ENCODE peak calls at places on chromosomes 2 and 18, in four cellular contexts. L is Peyer's patch, F is mucosa of descending colon, X is fibroblast of lung. Z is an unnamed sample. For H3K4me1, the result is how much of the 10 kb centered on the place peaks cover.

GRCh38 chr18:75478996-75479870 is 51.7 kb upstream of the SMIM21 start:
- DNase-seq in F (no peak), L (no peak), X (peak), Z (no peak)

GRCh38 chr2:160194946-160195345 is 5.1 kb downstream of the ITGB6 start:
- DNase-seq in L (no peak), F (no peak), X (no peak), Z (no peak)

GRCh38 chr2:230230087-230230486 is 4.6 kb downstream of the SP140 start:
- DNase-seq in L (no peak), F (no peak), X (peak), Z (no peak)

GRCh38 chr18:45687617-45688016 is 36.4 kb upstream of the SLC14A1 start:
- DNase-seq in F (no peak), X (no peak), L (peak), Z (no peak)

GRCh38 chr18:2589345-2590060 is 18.1 kb downstream of the NDC80 start:
- DNase-seq in L (no peak), X (no peak), F (no peak), Z (no peak)

GRCh38 chr2:129438501-129439057 is 540.9 kb upstream of the RAB6C start:
- DNase-seq in L (no peak), X (no peak), F (no peak), Z (no peak)

GRCh38 chr2:148483675-148484074 is 160.9 kb upstream of the EPC2 start:
- DNase-seq in L (no peak), F (no peak), X (peak), Z (no peak)

GRCh38 chr18:8778386-8778785 is 73.0 kb downstream of the MTCL1 start:
- DNase-seq in L (no peak), X (no peak), F (no peak), Z (no peak)

GRCh38 chr2:235098273-235098672 is 146.5 kb downstream of the SH3BP4 start:
- DNase-seq in L (no peak), X (no peak), F (no peak), Z (no peak)

GRCh38 chr2:215982465-215982875 is 30.9 kb downstream of the MREG start:
- DNase-seq in L (no peak), F (no peak), X (peak), Z (peak)

GRCh38 chr2:197209742-197210408 is 100.7 kb downstream of the ANKRD44 start:
- DNase-seq in F (no peak), L (no peak), X (no peak), Z (no peak)

GRCh38 chr2:233389601-233390125 is 35.4 kb downstream of the DGKD start:
- DNase-seq in F (no peak), X (no peak), L (no peak), Z (no peak)

GRCh38 chr2:194087569-194087968 is 1569.5 kb upstream of the SLC39A10 start:
- DNase-seq in X (no peak), L (no peak), F (no peak), Z (no peak)

GRCh38 chr2:40405440-40405839 is 46.5 kb downstream of the SLC8A1 start:
- DNase-seq in X (no peak), F (no peak), L (no peak), Z (no peak)
- H3K4me1 ChIP-seq in X (under half), F (under half), L (under half), Z (under half)

GRCh38 chr18:31230495-31230894 is 67.8 kb upstream of the DSC1 start:
- DNase-seq in F (no peak), L (no peak), X (no peak), Z (no peak)
- H3K4me1 ChIP-seq in F (under half), L (under half), X (under half), Z (under half)

GRCh38 chr2:85750509-85751299 is 3.1 kb upstream of the ATOH8 start:
- DNase-seq in X (peak), F (peak), L (peak), Z (peak)
- H3K4me1 ChIP-seq in X (under half), F (under half), L (under half), Z (under half)

DNA sequence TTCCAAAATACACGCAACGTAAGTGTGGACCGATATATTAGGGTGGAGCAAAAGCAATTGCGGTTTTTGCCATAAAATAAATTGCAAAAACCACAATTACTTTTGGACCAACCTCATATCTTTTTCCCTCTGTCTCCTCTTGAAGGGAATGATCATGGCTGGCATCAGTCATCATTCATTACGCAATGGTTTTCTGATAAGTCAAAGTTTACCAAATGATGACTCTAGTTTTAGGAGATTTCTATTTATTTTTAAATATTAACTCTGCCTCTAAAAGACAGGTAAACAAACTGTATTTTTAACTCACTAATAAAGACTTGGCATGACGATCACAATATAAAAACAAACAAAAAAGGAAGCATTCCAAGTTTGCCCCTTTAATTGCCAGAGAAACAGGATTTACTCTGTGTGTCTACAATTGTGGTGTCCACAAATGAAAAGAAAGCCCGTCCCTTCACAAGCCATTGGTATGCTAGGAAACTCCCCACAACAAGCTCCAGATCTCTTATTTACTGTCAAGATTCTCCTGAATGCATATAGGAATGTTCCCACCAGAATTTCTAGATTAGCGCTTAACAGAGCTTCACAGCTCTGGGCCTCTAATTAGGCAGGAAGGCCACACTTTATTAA is 61.3 kb downstream of the IRS1 start:
- DNase-seq in X (no peak), L (no peak), F (no peak), Z (peak)
- H3K4me1 ChIP-seq in X (under half), L (under half), F (under half), Z (under half)

Z was measured in right lobe of liver.